ENCODE peak calls at places on chromosomes 4 and X, in four cellular contexts. X, J, M and C are unnamed samples.

GRCh38 chrX:6729581-6729980 is 194.7 kb upstream of the VCX3A start:
- DNase-seq in X (no peak), J (no peak), M (no peak), C (no peak)

GRCh38 chrX:1466232-1466661 is 13.5 kb upstream of the ASMTL start:
- DNase-seq in X (no peak), J (no peak), M (no peak), C (no peak)

GRCh38 chrX:39883664-39884063 is 214.1 kb downstream of the BCOR start:
- DNase-seq in X (no peak), J (no peak), M (no peak), C (no peak)

GRCh38 chrX:68695206-68695845 is 47.9 kb downstream of the STARD8 start:
- DNase-seq in X (no peak), J (no peak), M (no peak), C (no peak)

GRCh38 chr4:138960175-138960710 is 55.3 kb upstream of the NOCT start:
- DNase-seq in X (no peak), J (no peak), M (no peak), C (no peak)

GRCh38 chrX:71621644-71622346 is 3.5 kb upstream of the CXCR3 start:
- DNase-seq in X (no peak), J (no peak), M (no peak), C (no peak)

GRCh38 chrX:20274121-20274520 is 7.4 kb upstream of the RPS6KA3 start:
- DNase-seq in X (no peak), J (no peak), M (no peak), C (no peak)

GRCh38 chrX:101263766-101264165 is 27.4 kb downstream of the TAF7L start:
- DNase-seq in X (no peak), J (no peak), M (no peak), C (no peak)

GRCh38 chrX:22041931-22042530 is 9.9 kb downstream of the PHEX start:
- DNase-seq in X (no peak), J (no peak), M (no peak), C (no peak)

GRCh38 chr4:27484216-27484615 is 623.6 kb downstream of the STIM2 start:
- DNase-seq in X (no peak), J (no peak), M (no peak), C (no peak)

GRCh38 chr4:102625232-102625930 is 124.2 kb downstream of the NFKB1 start:
- DNase-seq in X (no peak), J (peak; percentile 59), M (no peak), C (peak; percentile 30)

DNA sequence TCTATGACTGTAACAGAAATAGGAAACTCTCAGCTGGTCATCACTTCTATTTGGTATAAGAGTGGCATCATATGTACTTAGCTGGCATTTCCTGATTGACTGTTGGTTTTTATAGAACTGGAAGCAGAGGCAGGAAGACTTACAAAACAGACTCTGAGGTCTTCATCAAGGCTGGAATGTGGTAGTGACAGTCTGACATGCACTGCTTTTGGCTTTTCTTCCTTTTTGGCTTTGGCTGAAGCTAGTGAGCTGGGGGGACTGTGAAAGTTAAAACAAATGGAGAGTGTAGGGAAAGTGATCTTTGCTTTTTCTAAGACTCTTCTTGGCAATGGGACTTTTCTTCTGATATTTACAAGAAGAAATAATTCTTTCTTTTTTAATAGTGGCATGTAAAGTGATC is 121.1 kb upstream of the SLC4A4 start:
- DNase-seq in X (no peak), J (no peak), M (no peak), C (no peak)
- TF ChIP-seq ZBTB33 in X (no peak), J (no peak), M (no peak), C (no peak)

GRCh38 chrX:154412468-154412867 is 1.1 kb downstream of the TAFAZZIN start:
- DNase-seq in X (no peak), J (no peak), M (no peak), C (peak; percentile 57)
- H3K4me3 ChIP-seq in X (peak overlapping the region; percentile 54), J (peak overlapping the region; percentile 73), M (peak overlapping the region; percentile 81), C (peak overlapping the region; percentile 63)

DNA sequence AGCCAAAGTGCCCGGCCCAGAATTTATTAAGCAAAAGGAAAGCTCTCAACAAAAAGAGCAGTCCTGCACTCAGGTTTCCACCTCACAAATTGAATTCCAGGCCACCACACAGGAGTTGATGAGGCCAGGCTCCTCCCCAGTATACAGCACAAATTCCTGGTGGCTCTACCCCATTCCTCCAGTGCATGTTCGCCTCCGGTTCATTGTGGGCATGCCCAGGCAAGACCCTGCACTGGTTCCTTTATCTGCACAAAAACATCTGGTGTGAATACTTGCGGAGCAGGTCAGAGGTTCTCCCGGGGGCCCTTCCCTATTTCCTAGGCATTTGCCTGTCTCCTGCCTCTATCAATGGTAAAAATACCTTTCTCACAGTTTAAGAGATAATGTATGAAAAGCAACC is 195.2 kb upstream of the ANXA10 start:
- DNase-seq in X (peak; percentile 23), J (peak; percentile 29), M (no peak), C (peak; percentile 15)
- TF ChIP-seq ZBTB33 in X (no peak), J (no peak), M (no peak), C (no peak)

GRCh38 chrX:41445171-41445570 is 2.0 kb upstream of the NYX start:
- DNase-seq in X (no peak), J (no peak), M (no peak), C (no peak)
- H3K4me3 ChIP-seq in X (no peak overlapping the region), J (no peak overlapping the region), M (peak overlapping the region; percentile 62), C (no peak overlapping the region)